ENCODE peak calls at places on chromosome 9, in four cellular contexts. L is CD8-positive, alpha-beta memory T cell; Y is germinal center; Q is NCI-H2107. X is an unnamed sample.
A peak's percentile ranks its signal among the peaks of the same experiment; 100 is the strongest.

GRCh38 chr9:19050637-19051591 is 1.7 kb downstream of the RRAGA start:
- DNase-seq in L (no peak), Y (no peak), Q (no peak), X (no peak)

GRCh38 chr9:135255843-135256567 is 168.5 kb downstream of the OLFM1 start:
- DNase-seq in L (no peak), Y (no peak), Q (no peak), X (no peak)

GRCh38 chr9:89956907-89957306 is 352.1 kb downstream of the GADD45G start:
- DNase-seq in L (no peak), Y (no peak), Q (no peak), X (no peak)

GRCh38 chr9:6739218-6739617 is 18.6 kb upstream of the KDM4C start:
- DNase-seq in L (no peak), Y (no peak), Q (no peak), X (no peak)

GRCh38 chr9:134230092-134230941 is 66.0 kb upstream of the RNU6ATAC start:
- DNase-seq in L (no peak), Y (no peak), Q (no peak), X (no peak)

GRCh38 chr9:21677834-21678233 is 124.6 kb upstream of the MTAP start:
- DNase-seq in L (no peak), Y (no peak), Q (no peak), X (no peak)

GRCh38 chr9:131578778-131579504 is 33.6 kb downstream of the PRRT1B start:
- DNase-seq in L (peak; percentile 24), Y (peak; percentile 45), Q (no peak), X (peak; percentile 51)

GRCh38 chr9:135135171-135135926 is 47.9 kb downstream of the OLFM1 start:
- DNase-seq in L (no peak), Y (no peak), Q (no peak), X (no peak)

GRCh38 chr9:70868661-70869652 is 252.5 kb downstream of the TRPM3 start:
- DNase-seq in L (no peak), Y (no peak), Q (no peak), X (no peak)

GRCh38 chr9:83477571-83477970 is 60.6 kb downstream of the FRMD3 start:
- DNase-seq in L (no peak), Y (no peak), Q (no peak), X (no peak)

GRCh38 chr9:130682490-130683121 is 11.0 kb upstream of the EXOSC2 start:
- DNase-seq in L (peak; percentile 52), Y (peak; percentile 74), Q (peak; percentile 52), X (no peak)

GRCh38 chr9:89841456-89841855 is 236.6 kb downstream of the GADD45G start:
- DNase-seq in L (no peak), Y (no peak), Q (no peak), X (no peak)

GRCh38 chr9:4297795-4298254 is 2.0 kb downstream of the GLIS3 start:
- DNase-seq in L (peak; percentile 10), Y (peak; percentile 33), Q (no peak), X (peak; percentile 32)

GRCh38 chr9:87707805-87708500 is 18.0 kb upstream of the CTSL start:
- DNase-seq in L (no peak), Y (no peak), Q (no peak), X (no peak)

GRCh38 chr9:114156658-114157421 is 1.5 kb downstream of the COL27A1 start:
- DNase-seq in L (no peak), Y (no peak), Q (no peak), X (no peak)

GRCh38 chr9:6973762-6974161 is 216.0 kb downstream of the KDM4C start:
- DNase-seq in L (no peak), Y (no peak), Q (no peak), X (peak; percentile 51)

GRCh38 chr9:113621309-113621791 is 157.8 kb downstream of the RGS3 start:
- DNase-seq in L (no peak), Y (no peak), Q (no peak), X (no peak)

GRCh38 chr9:16318516-16319060 is 551.9 kb downstream of the BNC2 start:
- DNase-seq in L (no peak), Y (no peak), Q (no peak), X (no peak)